ENCODE peak calls at places on chromosomes 13 and 19, in seven cellular contexts. J is right atrium auricular region, Q is breast epithelium, Y is endothelial cell, V is astrocyte of the cerebellum, H is endodermal cell, F is endothelial cell of umbilical vein. C is an unnamed sample.

GRCh38 chr13:93146584-93147292 is 79.9 kb upstream of the GPC6 start:
- DNase-seq in H (no peak), V (peak; percentile 85), Q (no peak), Y (no peak), F (no peak), J (no peak), C (no peak)

GRCh38 chr13:44155422-44156293 is 218.0 kb upstream of the SERP2 start:
- DNase-seq in Y (no peak), F (peak; percentile 9), V (no peak), J (peak; percentile 79), Q (peak; percentile 57), H (peak; percentile 69), C (peak; percentile 26)

GRCh38 chr19:6271721-6272410 is 7.9 kb downstream of the MLLT1 start:
- DNase-seq in J (peak; percentile 90), Q (peak; percentile 75), V (no peak), H (peak; percentile 53), F (peak; percentile 72), Y (no peak), C (no peak)

GRCh38 chr13:50015263-50015662 is at the start of gene KCNRG:
- DNase-seq in Q (no peak), Y (no peak), V (no peak), H (no peak), J (no peak), F (peak; percentile 67), C (no peak)

GRCh38 chr19:30482956-30483355 is 110.8 kb downstream of the ZNF536 start:
- DNase-seq in J (no peak), Y (no peak), F (no peak), V (no peak), H (no peak), Q (no peak), C (no peak)

GRCh38 chr13:40190656-40191100 is 475.8 kb downstream of the FOXO1 start:
- DNase-seq in V (peak; percentile 41), H (no peak), F (peak; percentile 89), J (peak; percentile 71), Y (no peak), Q (no peak), C (peak; percentile 29)

GRCh38 chr19:1270168-1270853 is 1.2 kb downstream of the CIRBP start:
- DNase-seq in F (no peak), J (no peak), V (no peak), H (no peak), Y (no peak), Q (no peak), C (no peak)

GRCh38 chr13:111951982-111952565 is 114.9 kb upstream of the SOX1 start:
- DNase-seq in Y (no peak), H (peak; percentile 31), V (no peak), J (peak; percentile 44), Q (no peak), F (no peak), C (no peak)

GRCh38 chr19:10155834-10156233 is 36.1 kb upstream of the EIF3G start:
- DNase-seq in F (no peak), H (no peak), Y (no peak), Q (no peak), V (no peak), J (no peak), C (no peak)

GRCh38 chr19:1538978-1539377 is 15.1 kb downstream of the PLK5 start:
- DNase-seq in J (no peak), H (no peak), V (no peak), F (no peak), Y (no peak), Q (no peak), C (no peak)

GRCh38 chr19:16496613-16496983 is 404 bp downstream of the C19orf44 start:
- DNase-seq in V (no peak), Y (no peak), J (peak; percentile 70), Q (no peak), F (no peak), H (no peak), C (peak; percentile 7)

GRCh38 chr13:30186644-30187431 is 120.5 kb downstream of the KATNAL1 start:
- DNase-seq in F (no peak), J (no peak), H (no peak), V (no peak), Y (no peak), Q (no peak), C (no peak)

GRCh38 chr19:443005-443404 is 17.8 kb downstream of the SHC2 start:
- DNase-seq in F (no peak), Y (no peak), Q (no peak), H (no peak), V (no peak), J (no peak), C (no peak)

GRCh38 chr13:49112782-49113525 is 107.2 kb upstream of the MLNR start:
- DNase-seq in Q (no peak), J (no peak), H (no peak), F (no peak), V (no peak), Y (no peak), C (no peak)

GRCh38 chr13:51731759-51732158 is 72.2 kb downstream of the DHRS12 start:
- DNase-seq in Y (no peak), Q (no peak), J (no peak), H (no peak), F (no peak), V (peak; percentile 22), C (no peak)

GRCh38 chr19:16445238-16446107 is 26.3 kb downstream of the EPS15L1 start:
- DNase-seq in Y (no peak), J (no peak), V (no peak), Q (no peak), F (no peak), H (no peak), C (no peak)

GRCh38 chr13:73698859-73699258 is 435.3 kb downstream of the KLF12 start:
- DNase-seq in Q (no peak), V (no peak), F (no peak), Y (no peak), H (no peak), J (no peak), C (no peak)

GRCh38 chr13:53010374-53011105 is 18.1 kb upstream of the OLFM4 start:
- DNase-seq in F (no peak), Y (no peak), J (no peak), Q (no peak), V (no peak), H (no peak), C (no peak)

GRCh38 chr19:4054471-4055208 is 12.1 kb downstream of the ZBTB7A start:
- DNase-seq in J (no peak), F (no peak), Q (no peak), V (no peak), Y (no peak), H (no peak), C (no peak)

GRCh38 chr19:16462757-16463250 is 9.0 kb downstream of the EPS15L1 start:
- DNase-seq in Q (no peak), Y (no peak), V (no peak), H (no peak), J (peak; percentile 67), F (no peak), C (no peak)

GRCh38 chr13:39353988-39354387 is 249.0 kb downstream of the LHFPL6 start:
- DNase-seq in Q (no peak), J (no peak), V (peak; percentile 27), Y (no peak), H (no peak), F (no peak), C (no peak)

GRCh38 chr13:30580852-30581502 is 36.7 kb upstream of the USPL1 start:
- DNase-seq in H (no peak), F (no peak), J (no peak), Q (no peak), Y (no peak), V (no peak), C (no peak)

GRCh38 chr19:2059422-2060201 is 8.6 kb upstream of the MKNK2 start:
- DNase-seq in Y (no peak), H (no peak), F (no peak), Q (peak; percentile 79), J (peak; percentile 88), V (no peak), C (no peak)

GRCh38 chr13:44045179-44045562 is 165.5 kb downstream of the LACC1 start:
- DNase-seq in V (no peak), F (no peak), J (no peak), Q (no peak), H (no peak), Y (no peak), C (no peak)

GRCh38 chr19:55472463-55472862 is 4.0 kb upstream of the ZNF628 start:
- DNase-seq in Y (no peak), J (no peak), F (no peak), Q (no peak), H (peak; percentile 45), V (no peak), C (no peak)

GRCh38 chr13:33490461-33491327 is 205.1 kb upstream of the STARD13 start:
- DNase-seq in Q (no peak), H (peak; percentile 90), J (peak; percentile 64), V (no peak), F (peak; percentile 95), Y (no peak), C (no peak)

GRCh38 chr13:113915786-113916329 is 52.0 kb upstream of the GAS6 start:
- DNase-seq in Q (peak; percentile 25), Y (no peak), V (no peak), F (no peak), J (peak; percentile 38), H (no peak), C (no peak)

GRCh38 chr19:47036233-47036651 is 12.2 kb downstream of the TMEM160 start:
- DNase-seq in H (no peak), V (no peak), J (no peak), Q (no peak), F (no peak), Y (no peak), C (no peak)

GRCh38 chr13:97366172-97366688 is 67.7 kb upstream of the RAP2A start:
- DNase-seq in F (peak; percentile 17), H (no peak), J (no peak), V (no peak), Y (no peak), Q (no peak), C (no peak)
- TF ChIP-seq CTCF in F (peak; percentile 1), H (peak; percentile 17), J (no peak), V (peak; percentile 21), Y (no peak), Q (no peak), C (no peak)

GRCh38 chr13:97849305-97849704 is 104.2 kb upstream of the IPO5 start:
- DNase-seq in H (peak; percentile 62), V (no peak), Y (no peak), F (peak; percentile 66), Q (no peak), J (no peak), C (no peak)
- TF ChIP-seq CTCF in H (peak; percentile 80), V (peak; percentile 36), Y (no peak), F (peak; percentile 39), Q (no peak), J (no peak), C (peak; percentile 43)

DNA sequence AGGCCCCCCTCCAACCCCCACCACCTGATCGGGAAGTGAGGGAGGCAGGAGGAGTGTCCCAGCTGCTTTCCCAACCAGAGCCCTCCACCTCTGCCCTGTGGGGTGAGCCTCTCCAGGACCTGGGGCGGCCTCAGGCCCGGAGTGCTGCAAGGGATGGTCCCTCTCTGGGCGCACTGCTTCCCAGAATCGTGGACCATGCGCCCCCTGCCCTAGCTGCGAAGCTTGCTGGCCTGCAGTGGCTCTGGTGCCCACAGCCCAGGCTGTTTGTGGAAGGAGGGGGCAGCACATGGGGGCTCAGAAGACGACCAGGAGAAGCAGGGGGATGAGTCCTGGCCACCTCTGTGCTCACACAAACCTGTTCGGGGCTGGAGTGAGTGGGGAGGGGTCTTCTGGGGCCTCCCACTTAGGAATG is 33.6 kb downstream of the CEBPG start:
- DNase-seq in Q (no peak), Y (no peak), H (no peak), J (no peak), F (no peak), V (no peak), C (no peak)
- TF ChIP-seq CTCF in Q (no peak), Y (no peak), H (no peak), J (no peak), F (no peak), V (no peak), C (no peak)

GRCh38 chr19:50418186-50419021 is at the start of gene SPIB:
- DNase-seq in Y (no peak), F (no peak), Q (no peak), V (no peak), J (no peak), H (no peak), C (no peak)
- TF ChIP-seq CTCF in Y (no peak), F (no peak), Q (no peak), V (no peak), J (no peak), H (no peak), C (no peak)